ENCODE peak calls at places on chromosomes 7 and 10, in four cellular contexts. One of them, this sample, is unnamed.

GRCh38 chr10:63603709-63604445 is 82.7 kb downstream of the REEP3 start:
- DNase-seq in HepG2: no peak
- DNase-seq in K562: no peak
- DNase-seq in GM12878: no peak
- DNase-seq in this sample: no peak

GRCh38 chr7:157529768-157530560 is 193.2 kb downstream of the DNAJB6 start:
- DNase-seq in HepG2: no peak
- DNase-seq in K562: no peak
- DNase-seq in GM12878: no peak
- DNase-seq in this sample: peak

GRCh38 chr7:81120803-81121202 is 202.0 kb upstream of the SEMA3C start:
- DNase-seq in HepG2: no peak
- DNase-seq in K562: no peak
- DNase-seq in GM12878: no peak
- DNase-seq in this sample: no peak

GRCh38 chr7:36155811-36156361 is 2.8 kb downstream of the EEPD1 start:
- DNase-seq in HepG2: no peak
- DNase-seq in K562: no peak
- DNase-seq in GM12878: no peak
- DNase-seq in this sample: no peak

GRCh38 chr7:117588352-117588794 is 108.5 kb downstream of the CFTR start:
- DNase-seq in HepG2: peak
- DNase-seq in K562: no peak
- DNase-seq in GM12878: peak
- DNase-seq in this sample: no peak

GRCh38 chr7:1829111-1829510 is 159.0 kb downstream of the ELFN1 start:
- DNase-seq in HepG2: no peak
- DNase-seq in K562: no peak
- DNase-seq in GM12878: no peak
- DNase-seq in this sample: no peak

GRCh38 chr10:18505719-18506118 is 145.7 kb downstream of the NSUN6 start:
- DNase-seq in HepG2: no peak
- DNase-seq in K562: no peak
- DNase-seq in GM12878: no peak
- DNase-seq in this sample: no peak

GRCh38 chr10:10782603-10783002 is 235.1 kb upstream of the CELF2 start:
- DNase-seq in HepG2: no peak
- DNase-seq in K562: no peak
- DNase-seq in GM12878: no peak
- DNase-seq in this sample: no peak

GRCh38 chr7:113730309-113730955 is 188.4 kb downstream of the PPP1R3A start:
- DNase-seq in HepG2: no peak
- DNase-seq in K562: no peak
- DNase-seq in GM12878: no peak
- DNase-seq in this sample: no peak

GRCh38 chr7:55396386-55396785 is 31.2 kb downstream of the LANCL2 start:
- DNase-seq in HepG2: no peak
- DNase-seq in K562: no peak
- DNase-seq in GM12878: no peak
- DNase-seq in this sample: no peak

GRCh38 chr10:127872871-127873600 is 19.7 kb downstream of the CLRN3 start:
- DNase-seq in HepG2: peak
- DNase-seq in K562: no peak
- DNase-seq in GM12878: no peak
- DNase-seq in this sample: no peak

GRCh38 chr10:78844956-78845355 is 223.8 kb upstream of the ZMIZ1 start:
- DNase-seq in HepG2: no peak
- DNase-seq in K562: no peak
- DNase-seq in GM12878: no peak
- DNase-seq in this sample: no peak

GRCh38 chr7:105198223-105198622 is 184.2 kb downstream of the KMT2E start:
- DNase-seq in HepG2: peak
- DNase-seq in K562: no peak
- DNase-seq in GM12878: no peak
- DNase-seq in this sample: no peak

GRCh38 chr10:97331304-97331703 is 3.2 kb downstream of the FRAT2 start:
- DNase-seq in HepG2: no peak
- DNase-seq in K562: no peak
- DNase-seq in GM12878: no peak
- DNase-seq in this sample: no peak

GRCh38 chr10:14200645-14201534 is 129.8 kb downstream of the FRMD4A start:
- DNase-seq in HepG2: no peak
- DNase-seq in K562: peak
- DNase-seq in GM12878: no peak
- DNase-seq in this sample: no peak

GRCh38 chr7:47719675-47720074 is 137.8 kb upstream of the TNS3 start:
- DNase-seq in HepG2: no peak
- DNase-seq in K562: no peak
- DNase-seq in GM12878: no peak
- DNase-seq in this sample: no peak

GRCh38 chr10:128047991-128048826 is 78.0 kb downstream of the MKI67 start:
- DNase-seq in HepG2: peak
- DNase-seq in K562: no peak
- DNase-seq in GM12878: no peak
- DNase-seq in this sample: no peak

GRCh38 chr7:100719523-100720319 is 547 bp upstream of the EPO start:
- DNase-seq in HepG2: peak
- DNase-seq in K562: no peak
- DNase-seq in GM12878: no peak
- DNase-seq in this sample: no peak

GRCh38 chr7:87874066-87874465 is 2.1 kb downstream of the SLC25A40 start:
- DNase-seq in HepG2: no peak
- DNase-seq in K562: no peak
- DNase-seq in GM12878: no peak
- DNase-seq in this sample: no peak

GRCh38 chr7:156356551-156356950 is 284.0 kb upstream of the RNF32 start:
- DNase-seq in HepG2: no peak
- DNase-seq in K562: no peak
- DNase-seq in GM12878: no peak
- DNase-seq in this sample: no peak

GRCh38 chr7:86629-87028 is 105.7 kb upstream of the FAM20C start:
- DNase-seq in HepG2: no peak
- DNase-seq in K562: no peak
- DNase-seq in GM12878: no peak
- DNase-seq in this sample: no peak

GRCh38 chr10:61842755-61843497 is 58.6 kb upstream of the ARID5B start:
- DNase-seq in HepG2: no peak
- DNase-seq in K562: no peak
- DNase-seq in GM12878: no peak
- DNase-seq in this sample: no peak

GRCh38 chr7:665251-665650 is 61.2 kb upstream of the DNAAF5 start:
- DNase-seq in HepG2: peak
- DNase-seq in K562: no peak
- DNase-seq in GM12878: no peak
- DNase-seq in this sample: peak

GRCh38 chr10:65555192-65555591 is 1370.6 kb upstream of the LRRTM3 start:
- DNase-seq in HepG2: no peak
- DNase-seq in K562: no peak
- DNase-seq in GM12878: no peak
- DNase-seq in this sample: no peak

GRCh38 chr7:20152511-20152910 is 64.7 kb downstream of the MACC1 start:
- DNase-seq in HepG2: no peak
- DNase-seq in K562: no peak
- DNase-seq in GM12878: no peak
- DNase-seq in this sample: no peak

GRCh38 chr7:55351263-55351662 is 13.9 kb upstream of the LANCL2 start:
- DNase-seq in HepG2: no peak
- DNase-seq in K562: no peak
- DNase-seq in GM12878: no peak
- DNase-seq in this sample: no peak

GRCh38 chr7:66157060-66157459 is 42.4 kb downstream of the CRCP start:
- DNase-seq in HepG2: no peak
- DNase-seq in K562: no peak
- DNase-seq in GM12878: no peak
- DNase-seq in this sample: no peak

GRCh38 chr10:99850041-99850766 is 67.8 kb downstream of the ABCC2 start:
- DNase-seq in HepG2: no peak
- DNase-seq in K562: no peak
- DNase-seq in GM12878: no peak
- DNase-seq in this sample: no peak

GRCh38 chr7:18116661-18117060 is 89.0 kb upstream of the PRPS1L1 start:
- DNase-seq in HepG2: no peak
- DNase-seq in K562: no peak
- DNase-seq in GM12878: no peak
- DNase-seq in this sample: no peak

GRCh38 chr7:80722596-80723141 is 84.2 kb downstream of the CD36 start:
- DNase-seq in HepG2: peak
- DNase-seq in K562: no peak
- DNase-seq in GM12878: no peak
- DNase-seq in this sample: no peak

GRCh38 chr7:137001478-137001877 is 133.0 kb downstream of the CHRM2 start:
- DNase-seq in HepG2: no peak
- DNase-seq in K562: no peak
- DNase-seq in GM12878: no peak
- DNase-seq in this sample: no peak

GRCh38 chr10:3624367-3624766 is 160.6 kb downstream of the KLF6 start:
- DNase-seq in HepG2: no peak
- DNase-seq in K562: no peak
- DNase-seq in GM12878: no peak
- DNase-seq in this sample: no peak

GRCh38 chr7:152121432-152121831 is 96.0 kb downstream of the GALNT11 start:
- DNase-seq in HepG2: no peak
- DNase-seq in K562: no peak
- DNase-seq in GM12878: no peak
- DNase-seq in this sample: no peak

GRCh38 chr7:96989859-96990317 is 15.5 kb upstream of the DLX6 start:
- DNase-seq in HepG2: no peak
- DNase-seq in K562: no peak
- DNase-seq in GM12878: no peak
- DNase-seq in this sample: no peak

GRCh38 chr7:37759519-37759918 is 76.0 kb downstream of the GPR141 start:
- DNase-seq in HepG2: no peak
- DNase-seq in K562: no peak
- DNase-seq in GM12878: no peak
- DNase-seq in this sample: no peak
- TF ChIP-seq GABPA in HepG2: no peak
- TF ChIP-seq GABPA in K562: no peak
- TF ChIP-seq GABPA in GM12878: no peak
- TF ChIP-seq GABPA in this sample: no peak

GRCh38 chr7:129831424-129832058 is 121.2 kb downstream of the UBE2H start:
- DNase-seq in HepG2: peak
- DNase-seq in K562: no peak
- DNase-seq in GM12878: no peak
- DNase-seq in this sample: no peak
- TF ChIP-seq ATF3 in HepG2: no peak
- TF ChIP-seq ATF3 in K562: no peak
- TF ChIP-seq ATF3 in GM12878: no peak
- TF ChIP-seq ATF3 in this sample: no peak

GRCh38 chr10:71467569-71468362 is 71.0 kb downstream of the CDH23 start:
- DNase-seq in HepG2: no peak
- DNase-seq in K562: no peak
- DNase-seq in GM12878: no peak
- DNase-seq in this sample: no peak

GRCh38 chr10:71471031-71471430 is 74.3 kb downstream of the CDH23 start:
- DNase-seq in HepG2: no peak
- DNase-seq in K562: no peak
- DNase-seq in GM12878: no peak
- DNase-seq in this sample: no peak

GRCh38 chr10:71466330-71466729 is 69.6 kb downstream of the CDH23 start:
- DNase-seq in HepG2: no peak
- DNase-seq in K562: no peak
- DNase-seq in GM12878: no peak
- DNase-seq in this sample: no peak

GRCh38 chr10:71467161-71467560 is 70.4 kb downstream of the CDH23 start:
- DNase-seq in HepG2: no peak
- DNase-seq in K562: no peak
- DNase-seq in GM12878: no peak
- DNase-seq in this sample: no peak

GRCh38 chr10:71468363-71469094 is 71.8 kb downstream of the CDH23 start:
- DNase-seq in HepG2: no peak
- DNase-seq in K562: no peak
- DNase-seq in GM12878: no peak
- DNase-seq in this sample: no peak
- TF ChIP-seq CBX5 in HepG2: no peak
- TF ChIP-seq CBX5 in K562: no peak
- TF ChIP-seq CBX5 in GM12878: no peak
- TF ChIP-seq CBX5 in this sample: no peak

GRCh38 chr10:52213511-52213831 is 100.6 kb upstream of the DKK1 start:
- DNase-seq in HepG2: peak
- DNase-seq in K562: no peak
- DNase-seq in GM12878: no peak
- DNase-seq in this sample: no peak

GRCh38 chr10:52208394-52208793 is 105.7 kb upstream of the DKK1 start:
- DNase-seq in HepG2: no peak
- DNase-seq in K562: no peak
- DNase-seq in GM12878: no peak
- DNase-seq in this sample: no peak

GRCh38 chr10:52212802-52213510 is 101.1 kb upstream of the DKK1 start:
- DNase-seq in HepG2: peak
- DNase-seq in K562: no peak
- DNase-seq in GM12878: no peak
- DNase-seq in this sample: no peak

GRCh38 chr10:52210161-52210560 is 103.9 kb upstream of the DKK1 start:
- DNase-seq in HepG2: no peak
- DNase-seq in K562: no peak
- DNase-seq in GM12878: no peak
- DNase-seq in this sample: no peak

DNA sequence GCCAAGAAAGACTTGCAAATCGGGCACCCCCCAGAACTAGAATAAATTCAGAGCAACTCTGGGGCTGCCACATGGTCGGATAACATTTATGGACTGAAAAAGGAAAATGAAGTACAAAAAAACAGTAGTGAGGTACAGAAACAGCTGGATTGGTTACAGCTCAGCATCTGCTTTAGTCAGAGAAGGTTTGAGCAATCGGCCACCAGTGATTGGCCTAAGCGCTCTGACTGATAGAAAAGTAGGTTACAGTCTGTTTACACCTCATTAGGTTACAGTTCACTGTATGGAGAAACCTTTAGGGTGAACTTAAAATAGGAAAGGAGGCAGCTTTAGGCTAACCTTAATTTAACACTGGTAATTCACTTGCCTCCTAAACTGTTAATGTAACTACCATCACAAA is 102.0 kb upstream of the DKK1 start:
- DNase-seq in HepG2: peak
- DNase-seq in K562: no peak
- DNase-seq in GM12878: no peak
- DNase-seq in this sample: no peak
- TF ChIP-seq GABPA in HepG2: no peak
- TF ChIP-seq GABPA in K562: no peak
- TF ChIP-seq GABPA in GM12878: no peak
- TF ChIP-seq GABPA in this sample: no peak

GRCh38 chr10:25177754-25178135 is 2.9 kb downstream of the GPR158 start:
- DNase-seq in HepG2: no peak
- DNase-seq in K562: no peak
- DNase-seq in GM12878: no peak
- DNase-seq in this sample: no peak
- TF ChIP-seq ATF3 in HepG2: no peak
- TF ChIP-seq ATF3 in K562: no peak
- TF ChIP-seq ATF3 in GM12878: no peak
- TF ChIP-seq ATF3 in this sample: no peak